ENCODE peak calls at places on chromosomes 6 and 20, in ten cellular contexts. R, X, Z, C, D, H, J, K, S and P are unnamed samples.

GRCh38 chr20:23143986-23144695 is 58.0 kb upstream of the CD93 start:
- DNase-seq in R (no peak), J (peak; percentile 84), D (no peak), X (peak; percentile 37), C (no peak), H (no peak), Z (no peak), K (no peak), S (peak; percentile 2), P (no peak)

GRCh38 chr6:45044086-45044485 is 284.0 kb upstream of the RUNX2 start:
- DNase-seq in D (no peak), X (no peak), S (no peak), H (no peak), R (no peak), J (no peak), C (no peak), K (no peak), Z (no peak), P (no peak)

GRCh38 chr6:150002710-150003109 is 22.6 kb downstream of the RAET1L start:
- DNase-seq in J (no peak), X (no peak), K (no peak), S (no peak), Z (no peak), D (no peak), C (no peak), R (no peak), H (no peak), P (no peak)

GRCh38 chr6:166112580-166112979 is 55.1 kb downstream of the TBXT start:
- DNase-seq in X (no peak), S (no peak), K (no peak), R (no peak), Z (no peak), C (peak; percentile 90), J (no peak), D (no peak), H (no peak), P (peak; percentile 76)

GRCh38 chr6:36054415-36054814 is 26.8 kb downstream of the MAPK14 start:
- DNase-seq in J (no peak), K (no peak), H (no peak), S (no peak), D (no peak), Z (no peak), C (no peak), R (no peak), X (no peak), P (no peak)

GRCh38 chr6:42093582-42094329 is 43.4 kb downstream of the TAF8 start:
- DNase-seq in C (no peak), D (no peak), Z (no peak), J (peak; percentile 47), X (no peak), S (peak; percentile 50), K (peak; percentile 36), H (no peak), R (no peak), P (peak; percentile 38)

GRCh38 chr20:37729909-37730308 is 36.1 kb downstream of the CTNNBL1 start:
- DNase-seq in R (no peak), D (no peak), J (peak; percentile 42), X (no peak), H (no peak), S (no peak), C (no peak), K (no peak), Z (no peak), P (no peak)

GRCh38 chr20:56627122-56628014 is 1.7 kb upstream of the TFAP2C start:
- DNase-seq in J (no peak), K (no peak), X (no peak), R (no peak), Z (peak; percentile 22), H (no peak), C (no peak), S (no peak), D (no peak), P (no peak)

GRCh38 chr6:107815846-107816245 is 8.3 kb downstream of the SCML4 start:
- DNase-seq in H (no peak), X (no peak), C (no peak), K (no peak), Z (no peak), D (peak; percentile 39), J (no peak), S (no peak), R (no peak), P (no peak)

GRCh38 chr6:71326611-71327010 is 38.0 kb downstream of the OGFRL1 start:
- DNase-seq in Z (no peak), H (no peak), J (no peak), R (no peak), S (no peak), D (no peak), X (no peak), K (no peak), C (no peak), P (no peak)

GRCh38 chr20:1825492-1825891 is 69.7 kb upstream of the SIRPA start:
- DNase-seq in R (peak; percentile 87), K (no peak), H (no peak), D (no peak), X (no peak), S (no peak), Z (no peak), J (peak; percentile 75), C (peak; percentile 81), P (no peak)

GRCh38 chr6:135627092-135627715 is 129.7 kb upstream of the AHI1 start:
- DNase-seq in D (no peak), H (no peak), C (no peak), R (no peak), X (no peak), Z (no peak), K (no peak), J (no peak), S (no peak), P (no peak)

GRCh38 chr6:32617751-32618150 is 19.5 kb upstream of the HLA-DQA1 start:
- DNase-seq in K (no peak), X (no peak), D (no peak), H (no peak), S (no peak), C (no peak), Z (no peak), R (no peak), J (no peak), P (no peak)

GRCh38 chr6:168190646-168191443 is 111.8 kb upstream of the FRMD1 start:
- DNase-seq in C (no peak), J (no peak), R (no peak), K (no peak), D (no peak), Z (no peak), H (no peak), S (no peak), X (no peak), P (no peak)

GRCh38 chr6:21987501-21987957 is 309.3 kb downstream of the PRL start:
- DNase-seq in H (no peak), J (peak; percentile 72), D (no peak), R (peak; percentile 96), X (peak; percentile 54), C (peak; percentile 97), K (peak; percentile 53), Z (peak; percentile 51), S (peak; percentile 73), P (peak; percentile 71)

GRCh38 chr20:1376007-1376406 is 16.8 kb downstream of the FKBP1A start:
- DNase-seq in Z (no peak), X (no peak), J (no peak), D (no peak), R (no peak), K (no peak), S (no peak), H (no peak), C (no peak), P (no peak)

GRCh38 chr6:13272131-13273046 is 55.9 kb downstream of the TBC1D7 start:
- DNase-seq in X (peak; percentile 74), R (no peak), K (peak; percentile 51), C (no peak), Z (peak; percentile 21), J (no peak), D (no peak), S (peak; percentile 69), H (no peak), P (no peak)

GRCh38 chr20:57389695-57390603 is 1.2 kb upstream of the RBM38 start:
- DNase-seq in S (peak; percentile 48), K (no peak), D (no peak), R (no peak), C (no peak), J (no peak), Z (peak; percentile 50), H (peak; percentile 57), X (peak; percentile 65), P (no peak)

GRCh38 chr6:137850816-137851602 is 16.1 kb upstream of the TNFAIP3 start:
- DNase-seq in K (no peak), Z (no peak), R (no peak), C (no peak), X (no peak), J (no peak), D (no peak), H (no peak), S (no peak), P (no peak)
- TF ChIP-seq CTCF in K (no peak), Z (no peak), R (no peak), C (no peak), X (no peak), J (no peak), D (no peak), H (no peak), S (no peak), P (no peak)

DNA sequence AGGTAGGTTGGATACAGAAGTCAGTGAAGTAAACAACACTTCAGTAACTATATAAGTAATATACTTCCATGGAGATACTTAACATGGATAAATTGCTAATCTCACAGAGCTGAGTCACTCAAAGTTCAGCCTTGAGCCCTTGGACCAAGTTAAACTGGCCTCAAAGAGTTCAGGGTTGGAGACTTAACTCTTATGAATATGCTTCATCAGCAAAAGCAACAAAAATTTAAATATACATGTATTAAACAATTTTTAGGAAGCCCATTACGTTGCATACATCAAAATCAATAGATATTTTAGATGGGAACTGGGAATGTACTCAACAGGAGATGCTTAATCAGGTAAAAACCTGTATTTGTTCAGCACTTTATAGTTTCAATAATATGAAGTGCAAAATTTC is 12.2 kb downstream of the MTCL3 start:
- DNase-seq in K (no peak), D (no peak), X (no peak), Z (no peak), R (no peak), S (no peak), J (no peak), C (no peak), H (no peak), P (no peak)
- TF ChIP-seq CTCF in K (no peak), D (no peak), X (no peak), Z (no peak), R (no peak), S (no peak), J (no peak), C (no peak), H (no peak), P (no peak)

DNA sequence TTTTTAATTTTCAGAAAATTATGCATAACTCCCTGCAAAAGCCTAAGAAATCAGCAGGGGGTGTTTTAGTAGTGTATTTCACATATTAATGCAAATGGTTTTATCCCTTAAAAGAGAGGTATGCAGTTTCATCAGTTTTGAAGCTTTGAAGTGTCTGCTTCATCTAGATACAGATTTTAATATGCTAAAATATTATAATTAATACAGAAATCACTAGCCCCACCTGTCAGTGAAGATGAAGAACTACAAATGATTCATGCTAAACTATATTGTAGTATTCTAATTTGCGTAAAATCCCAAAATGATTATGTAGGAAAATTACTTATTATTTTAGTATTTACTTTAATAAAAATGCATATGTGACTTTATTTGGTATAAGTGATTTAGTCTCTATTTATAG is 2.9 kb upstream of the TFB1M start:
- DNase-seq in R (peak; percentile 39), J (no peak), S (no peak), C (no peak), D (no peak), H (no peak), X (no peak), K (no peak), Z (no peak), P (peak; percentile 8)
- TF ChIP-seq CTCF in R (peak; percentile 23), J (no peak), S (no peak), C (peak; percentile 19), D (no peak), H (no peak), X (peak; percentile 16), K (peak; percentile 31), Z (no peak), P (no peak)

GRCh38 chr20:58695084-58695722 is 2.6 kb downstream of the NPEPL1 start:
- DNase-seq in J (no peak), C (no peak), S (no peak), H (no peak), X (no peak), K (peak; percentile 9), R (no peak), D (no peak), Z (no peak), P (no peak)
- TF ChIP-seq CTCF in J (no peak), C (no peak), S (no peak), H (no peak), X (no peak), K (no peak), R (no peak), D (no peak), Z (no peak), P (no peak)